ENCODE peak calls at places on chromosomes 4 and X, in six cellular contexts. S, M, Z, K, I and P are unnamed samples.

GRCh38 chrX:42976729-42977366 is 198.9 kb upstream of the PPP1R2C start:
- DNase-seq in Z (no peak), I (no peak), S (no peak), M (no peak), K (no peak), P (peak; percentile 54)

GRCh38 chrX:135528274-135528673 is 7.8 kb downstream of the INTS6L start:
- DNase-seq in S (no peak), Z (no peak), M (no peak), I (no peak), K (no peak), P (no peak)

GRCh38 chr4:10104211-10104990 is 12.2 kb downstream of the WDR1 start:
- DNase-seq in Z (no peak), K (no peak), S (no peak), M (peak; percentile 69), I (no peak), P (no peak)

GRCh38 chrX:8049827-8050226 is 121.2 kb downstream of the VCX2 start:
- DNase-seq in K (no peak), I (no peak), M (no peak), S (peak; percentile 45), Z (no peak), P (no peak)

GRCh38 chr4:8040607-8041006 is 100.9 kb upstream of the AFAP1 start:
- DNase-seq in S (no peak), K (no peak), I (no peak), Z (no peak), M (no peak), P (no peak)

GRCh38 chr4:1011022-1011694 is at the start of gene FGFRL1:
- DNase-seq in K (no peak), Z (peak; percentile 79), I (peak; percentile 80), M (no peak), S (peak; percentile 55), P (peak; percentile 76)

GRCh38 chrX:120452131-120452530 is 17.0 kb downstream of the LAMP2 start:
- DNase-seq in Z (peak; percentile 50), M (no peak), S (peak; percentile 33), K (peak; percentile 6), I (no peak), P (peak; percentile 17)

GRCh38 chr4:74161676-74162450 is 3.9 kb downstream of the MTHFD2L start:
- DNase-seq in M (no peak), K (no peak), Z (no peak), I (no peak), S (no peak), P (no peak)

GRCh38 chrX:102746134-102746584 is 25.6 kb downstream of the GPRASP3 start:
- DNase-seq in Z (peak; percentile 62), I (no peak), S (no peak), M (no peak), K (no peak), P (no peak)

GRCh38 chr4:184444215-184444952 is 30.0 kb downstream of the IRF2 start:
- DNase-seq in Z (no peak), I (no peak), M (no peak), K (no peak), S (peak; percentile 70), P (no peak)

GRCh38 chrX:87961471-87961870 is 443.9 kb downstream of the KLHL4 start:
- DNase-seq in K (peak; percentile 69), S (no peak), M (peak; percentile 61), I (no peak), Z (no peak), P (no peak)

GRCh38 chr4:26406346-26406975 is 83.8 kb downstream of the CCKAR start:
- DNase-seq in K (no peak), S (no peak), I (no peak), M (peak; percentile 11), Z (no peak), P (peak; percentile 4)

GRCh38 chr4:53908661-53909078 is 155.7 kb downstream of the CHIC2 start:
- DNase-seq in Z (peak; percentile 58), S (peak; percentile 85), K (peak; percentile 75), M (peak; percentile 29), I (no peak), P (peak; percentile 87)

GRCh38 chrX:97057349-97057909 is 173.7 kb downstream of the RPA4 start:
- DNase-seq in S (no peak), K (peak; percentile 16), M (no peak), Z (no peak), I (no peak), P (peak; percentile 1)

GRCh38 chr4:139560396-139561084 is 4.5 kb upstream of the SETD7 start:
- DNase-seq in Z (no peak), S (no peak), I (no peak), M (no peak), K (no peak), P (peak; percentile 13)

GRCh38 chr4:162732871-162733270 is 433.8 kb downstream of the NAF1 start:
- DNase-seq in S (no peak), M (no peak), I (no peak), K (no peak), Z (no peak), P (no peak)

GRCh38 chr4:140675599-140676231 is 80.5 kb downstream of the TBC1D9 start:
- DNase-seq in K (no peak), Z (no peak), M (no peak), I (no peak), S (no peak), P (peak; percentile 20)

GRCh38 chr4:7206856-7207567 is 14.7 kb downstream of the SORCS2 start:
- DNase-seq in M (no peak), S (peak; percentile 78), I (no peak), K (no peak), Z (peak; percentile 88), P (peak; percentile 72)

GRCh38 chrX:47751670-47752069 is 85.0 kb upstream of the ZNF81 start:
- DNase-seq in Z (no peak), M (peak; percentile 43), S (no peak), I (no peak), K (peak; percentile 7), P (no peak)

GRCh38 chr4:143085644-143086043 is 99.1 kb upstream of the USP38 start:
- DNase-seq in I (no peak), S (no peak), M (no peak), Z (no peak), K (no peak), P (no peak)

GRCh38 chr4:23135792-23136645 is 443.3 kb downstream of the GBA3 start:
- DNase-seq in K (peak; percentile 79), Z (peak; percentile 24), M (peak; percentile 49), S (peak; percentile 59), I (no peak), P (peak; percentile 24)

GRCh38 chrX:15269618-15270521 is at the start of gene ASB9:
- DNase-seq in M (no peak), S (no peak), K (peak; percentile 3), Z (peak; percentile 45), I (no peak), P (peak; percentile 64)

GRCh38 chr4:145840162-145840768 is 98.4 kb downstream of the ZNF827 start:
- DNase-seq in I (no peak), S (peak; percentile 28), Z (peak; percentile 62), K (peak; percentile 12), M (peak; percentile 78), P (peak; percentile 67)

GRCh38 chr4:128385683-128386304 is 98.2 kb upstream of the PGRMC2 start:
- DNase-seq in Z (no peak), S (no peak), M (no peak), I (no peak), K (peak; percentile 18), P (peak; percentile 37)

GRCh38 chr4:11418610-11419009 is 10.1 kb downstream of the HS3ST1 start:
- DNase-seq in S (no peak), I (no peak), M (no peak), Z (no peak), K (no peak), P (peak; percentile 21)

GRCh38 chr4:83285022-83285387 is 407 bp upstream of the COQ2 start:
- DNase-seq in S (no peak), M (peak; percentile 59), K (no peak), Z (peak; percentile 23), I (no peak), P (peak; percentile 74)

GRCh38 chr4:33715996-33716395 is 2528.3 kb downstream of the ARAP2 start:
- DNase-seq in I (no peak), M (peak; percentile 32), K (no peak), S (peak; percentile 97), Z (peak; percentile 5), P (no peak)

GRCh38 chr4:142516686-142517145 is 329.4 kb downstream of the INPP4B start:
- DNase-seq in M (no peak), Z (no peak), S (peak; percentile 69), I (no peak), K (no peak), P (no peak)

GRCh38 chr4:80471701-80472100 is 136.2 kb downstream of the CFAP299 start:
- DNase-seq in K (peak; percentile 70), M (peak; percentile 63), I (no peak), Z (no peak), S (peak; percentile 8), P (no peak)

GRCh38 chr4:163697121-163697520 is 202.6 kb downstream of the TMA16 start:
- DNase-seq in S (no peak), K (no peak), M (no peak), I (no peak), Z (no peak), P (no peak)

GRCh38 chr4:168221298-168221697 is 97.3 kb downstream of the DDX60 start:
- DNase-seq in I (no peak), Z (no peak), K (no peak), S (peak; percentile 55), M (no peak), P (peak; percentile 91)